ENCODE peak calls at places on chromosomes 7 and 10, in five cellular contexts. One of them, this sample, is unnamed.

GRCh38 chr7:88758355-88759215 is 915 bp upstream of the ZNF804B start:
- DNase-seq in stimulated activated naive B cell treated with anti-CD40 and anti-IgM and Interleukin-4, amounts not matched to agents 10 μg/mL and 1 μg/mL and 100 μg/mL, for 72 hours: no peak
- DNase-seq in stimulated activated CD4-positive, alpha-beta T cell treated with anti-CD3 and anti-CD28 coated beads, Interleukin-4, amount 100 ng/mL, for 4 hours: no peak
- DNase-seq in spleen: no peak
- DNase-seq in activated gamma-delta T cell treated with anti-CD3 and anti-CD28 coated beads, Interleukin-2, amount 50 U/mL, for 16 hours: no peak
- DNase-seq in this sample: no peak

GRCh38 chr7:129434846-129435318 is 650 bp downstream of the STRIP2 start:
- DNase-seq in activated gamma-delta T cell treated with anti-CD3 and anti-CD28 coated beads, Interleukin-2, amount 50 U/mL, for 16 hours: no peak
- DNase-seq in stimulated activated CD4-positive, alpha-beta T cell treated with anti-CD3 and anti-CD28 coated beads, Interleukin-4, amount 100 ng/mL, for 4 hours: no peak
- DNase-seq in stimulated activated naive B cell treated with anti-CD40 and anti-IgM and Interleukin-4, amounts not matched to agents 10 μg/mL and 1 μg/mL and 100 μg/mL, for 72 hours: no peak
- DNase-seq in spleen: peak
- DNase-seq in this sample: no peak

GRCh38 chr7:41977165-41977651 is 259.8 kb downstream of the GLI3 start:
- DNase-seq in spleen: no peak
- DNase-seq in stimulated activated CD4-positive, alpha-beta T cell treated with anti-CD3 and anti-CD28 coated beads, Interleukin-4, amount 100 ng/mL, for 4 hours: no peak
- DNase-seq in stimulated activated naive B cell treated with anti-CD40 and anti-IgM and Interleukin-4, amounts not matched to agents 10 μg/mL and 1 μg/mL and 100 μg/mL, for 72 hours: no peak
- DNase-seq in activated gamma-delta T cell treated with anti-CD3 and anti-CD28 coated beads, Interleukin-2, amount 50 U/mL, for 16 hours: no peak
- DNase-seq in this sample: no peak

GRCh38 chr10:71245420-71246325 is 33.3 kb downstream of the UNC5B start:
- DNase-seq in stimulated activated CD4-positive, alpha-beta T cell treated with anti-CD3 and anti-CD28 coated beads, Interleukin-4, amount 100 ng/mL, for 4 hours: no peak
- DNase-seq in activated gamma-delta T cell treated with anti-CD3 and anti-CD28 coated beads, Interleukin-2, amount 50 U/mL, for 16 hours: no peak
- DNase-seq in spleen: no peak
- DNase-seq in stimulated activated naive B cell treated with anti-CD40 and anti-IgM and Interleukin-4, amounts not matched to agents 10 μg/mL and 1 μg/mL and 100 μg/mL, for 72 hours: no peak
- DNase-seq in this sample: no peak

GRCh38 chr10:47425813-47426419 is 41.8 kb upstream of the ZNF488 start:
- DNase-seq in stimulated activated CD4-positive, alpha-beta T cell treated with anti-CD3 and anti-CD28 coated beads, Interleukin-4, amount 100 ng/mL, for 4 hours: no peak
- DNase-seq in activated gamma-delta T cell treated with anti-CD3 and anti-CD28 coated beads, Interleukin-2, amount 50 U/mL, for 16 hours: no peak
- DNase-seq in stimulated activated naive B cell treated with anti-CD40 and anti-IgM and Interleukin-4, amounts not matched to agents 10 μg/mL and 1 μg/mL and 100 μg/mL, for 72 hours: no peak
- DNase-seq in spleen: peak
- DNase-seq in this sample: no peak

GRCh38 chr7:9036080-9036479 is 602.7 kb downstream of the NXPH1 start:
- DNase-seq in stimulated activated naive B cell treated with anti-CD40 and anti-IgM and Interleukin-4, amounts not matched to agents 10 μg/mL and 1 μg/mL and 100 μg/mL, for 72 hours: no peak
- DNase-seq in stimulated activated CD4-positive, alpha-beta T cell treated with anti-CD3 and anti-CD28 coated beads, Interleukin-4, amount 100 ng/mL, for 4 hours: no peak
- DNase-seq in spleen: no peak
- DNase-seq in activated gamma-delta T cell treated with anti-CD3 and anti-CD28 coated beads, Interleukin-2, amount 50 U/mL, for 16 hours: no peak
- DNase-seq in this sample: no peak

GRCh38 chr10:86261470-86261869 is 105.1 kb downstream of the GRID1 start:
- DNase-seq in stimulated activated CD4-positive, alpha-beta T cell treated with anti-CD3 and anti-CD28 coated beads, Interleukin-4, amount 100 ng/mL, for 4 hours: no peak
- DNase-seq in stimulated activated naive B cell treated with anti-CD40 and anti-IgM and Interleukin-4, amounts not matched to agents 10 μg/mL and 1 μg/mL and 100 μg/mL, for 72 hours: no peak
- DNase-seq in spleen: peak
- DNase-seq in activated gamma-delta T cell treated with anti-CD3 and anti-CD28 coated beads, Interleukin-2, amount 50 U/mL, for 16 hours: no peak
- DNase-seq in this sample: no peak

GRCh38 chr7:159099711-159100231 is 44.9 kb downstream of the VIPR2 start:
- DNase-seq in activated gamma-delta T cell treated with anti-CD3 and anti-CD28 coated beads, Interleukin-2, amount 50 U/mL, for 16 hours: no peak
- DNase-seq in stimulated activated CD4-positive, alpha-beta T cell treated with anti-CD3 and anti-CD28 coated beads, Interleukin-4, amount 100 ng/mL, for 4 hours: no peak
- DNase-seq in stimulated activated naive B cell treated with anti-CD40 and anti-IgM and Interleukin-4, amounts not matched to agents 10 μg/mL and 1 μg/mL and 100 μg/mL, for 72 hours: no peak
- DNase-seq in spleen: peak
- DNase-seq in this sample: no peak

GRCh38 chr10:3976718-3977117 is 191.7 kb upstream of the KLF6 start:
- DNase-seq in stimulated activated naive B cell treated with anti-CD40 and anti-IgM and Interleukin-4, amounts not matched to agents 10 μg/mL and 1 μg/mL and 100 μg/mL, for 72 hours: no peak
- DNase-seq in activated gamma-delta T cell treated with anti-CD3 and anti-CD28 coated beads, Interleukin-2, amount 50 U/mL, for 16 hours: no peak
- DNase-seq in stimulated activated CD4-positive, alpha-beta T cell treated with anti-CD3 and anti-CD28 coated beads, Interleukin-4, amount 100 ng/mL, for 4 hours: no peak
- DNase-seq in spleen: no peak
- DNase-seq in this sample: no peak

GRCh38 chr10:30803901-30804322 is 174.4 kb upstream of the LYZL2 start:
- DNase-seq in activated gamma-delta T cell treated with anti-CD3 and anti-CD28 coated beads, Interleukin-2, amount 50 U/mL, for 16 hours: no peak
- DNase-seq in stimulated activated naive B cell treated with anti-CD40 and anti-IgM and Interleukin-4, amounts not matched to agents 10 μg/mL and 1 μg/mL and 100 μg/mL, for 72 hours: no peak
- DNase-seq in spleen: peak
- DNase-seq in stimulated activated CD4-positive, alpha-beta T cell treated with anti-CD3 and anti-CD28 coated beads, Interleukin-4, amount 100 ng/mL, for 4 hours: no peak
- DNase-seq in this sample: no peak

GRCh38 chr10:18594574-18595156 is 56.7 kb downstream of the NSUN6 start:
- DNase-seq in activated gamma-delta T cell treated with anti-CD3 and anti-CD28 coated beads, Interleukin-2, amount 50 U/mL, for 16 hours: no peak
- DNase-seq in stimulated activated naive B cell treated with anti-CD40 and anti-IgM and Interleukin-4, amounts not matched to agents 10 μg/mL and 1 μg/mL and 100 μg/mL, for 72 hours: no peak
- DNase-seq in spleen: no peak
- DNase-seq in stimulated activated CD4-positive, alpha-beta T cell treated with anti-CD3 and anti-CD28 coated beads, Interleukin-4, amount 100 ng/mL, for 4 hours: no peak
- DNase-seq in this sample: no peak

GRCh38 chr10:123536176-123536845 is 129.8 kb upstream of the GPR26 start:
- DNase-seq in stimulated activated naive B cell treated with anti-CD40 and anti-IgM and Interleukin-4, amounts not matched to agents 10 μg/mL and 1 μg/mL and 100 μg/mL, for 72 hours: no peak
- DNase-seq in activated gamma-delta T cell treated with anti-CD3 and anti-CD28 coated beads, Interleukin-2, amount 50 U/mL, for 16 hours: no peak
- DNase-seq in spleen: no peak
- DNase-seq in stimulated activated CD4-positive, alpha-beta T cell treated with anti-CD3 and anti-CD28 coated beads, Interleukin-4, amount 100 ng/mL, for 4 hours: no peak
- DNase-seq in this sample: no peak

GRCh38 chr7:4650471-4651047 is 31.5 kb upstream of the FOXK1 start:
- DNase-seq in stimulated activated CD4-positive, alpha-beta T cell treated with anti-CD3 and anti-CD28 coated beads, Interleukin-4, amount 100 ng/mL, for 4 hours: no peak
- DNase-seq in stimulated activated naive B cell treated with anti-CD40 and anti-IgM and Interleukin-4, amounts not matched to agents 10 μg/mL and 1 μg/mL and 100 μg/mL, for 72 hours: no peak
- DNase-seq in spleen: no peak
- DNase-seq in activated gamma-delta T cell treated with anti-CD3 and anti-CD28 coated beads, Interleukin-2, amount 50 U/mL, for 16 hours: no peak
- DNase-seq in this sample: no peak

GRCh38 chr7:1275685-1276424 is 43.2 kb downstream of the UNCX start:
- DNase-seq in stimulated activated naive B cell treated with anti-CD40 and anti-IgM and Interleukin-4, amounts not matched to agents 10 μg/mL and 1 μg/mL and 100 μg/mL, for 72 hours: no peak
- DNase-seq in stimulated activated CD4-positive, alpha-beta T cell treated with anti-CD3 and anti-CD28 coated beads, Interleukin-4, amount 100 ng/mL, for 4 hours: no peak
- DNase-seq in activated gamma-delta T cell treated with anti-CD3 and anti-CD28 coated beads, Interleukin-2, amount 50 U/mL, for 16 hours: no peak
- DNase-seq in spleen: no peak
- DNase-seq in this sample: no peak

GRCh38 chr10:121889212-121889611 is 38.6 kb downstream of the ATE1 start:
- DNase-seq in spleen: no peak
- DNase-seq in activated gamma-delta T cell treated with anti-CD3 and anti-CD28 coated beads, Interleukin-2, amount 50 U/mL, for 16 hours: no peak
- DNase-seq in stimulated activated naive B cell treated with anti-CD40 and anti-IgM and Interleukin-4, amounts not matched to agents 10 μg/mL and 1 μg/mL and 100 μg/mL, for 72 hours: no peak
- DNase-seq in stimulated activated CD4-positive, alpha-beta T cell treated with anti-CD3 and anti-CD28 coated beads, Interleukin-4, amount 100 ng/mL, for 4 hours: no peak
- DNase-seq in this sample: no peak

GRCh38 chr10:105352281-105352680 is 711.2 kb downstream of the SORCS3 start:
- DNase-seq in spleen: no peak
- DNase-seq in activated gamma-delta T cell treated with anti-CD3 and anti-CD28 coated beads, Interleukin-2, amount 50 U/mL, for 16 hours: no peak
- DNase-seq in stimulated activated CD4-positive, alpha-beta T cell treated with anti-CD3 and anti-CD28 coated beads, Interleukin-4, amount 100 ng/mL, for 4 hours: no peak
- DNase-seq in stimulated activated naive B cell treated with anti-CD40 and anti-IgM and Interleukin-4, amounts not matched to agents 10 μg/mL and 1 μg/mL and 100 μg/mL, for 72 hours: no peak
- DNase-seq in this sample: no peak

GRCh38 chr10:97631098-97631497 is 2.2 kb downstream of the MORN4 start:
- DNase-seq in spleen: no peak
- DNase-seq in stimulated activated naive B cell treated with anti-CD40 and anti-IgM and Interleukin-4, amounts not matched to agents 10 μg/mL and 1 μg/mL and 100 μg/mL, for 72 hours: no peak
- DNase-seq in stimulated activated CD4-positive, alpha-beta T cell treated with anti-CD3 and anti-CD28 coated beads, Interleukin-4, amount 100 ng/mL, for 4 hours: no peak
- DNase-seq in activated gamma-delta T cell treated with anti-CD3 and anti-CD28 coated beads, Interleukin-2, amount 50 U/mL, for 16 hours: no peak
- DNase-seq in this sample: no peak

GRCh38 chr10:23871211-23871610 is 337.7 kb upstream of the KIAA1217 start:
- DNase-seq in activated gamma-delta T cell treated with anti-CD3 and anti-CD28 coated beads, Interleukin-2, amount 50 U/mL, for 16 hours: no peak
- DNase-seq in spleen: no peak
- DNase-seq in stimulated activated CD4-positive, alpha-beta T cell treated with anti-CD3 and anti-CD28 coated beads, Interleukin-4, amount 100 ng/mL, for 4 hours: no peak
- DNase-seq in stimulated activated naive B cell treated with anti-CD40 and anti-IgM and Interleukin-4, amounts not matched to agents 10 μg/mL and 1 μg/mL and 100 μg/mL, for 72 hours: no peak
- DNase-seq in this sample: no peak

GRCh38 chr7:94654764-94655561 is 970 bp downstream of the SGCE start:
- DNase-seq in stimulated activated CD4-positive, alpha-beta T cell treated with anti-CD3 and anti-CD28 coated beads, Interleukin-4, amount 100 ng/mL, for 4 hours: no peak
- DNase-seq in stimulated activated naive B cell treated with anti-CD40 and anti-IgM and Interleukin-4, amounts not matched to agents 10 μg/mL and 1 μg/mL and 100 μg/mL, for 72 hours: no peak
- DNase-seq in activated gamma-delta T cell treated with anti-CD3 and anti-CD28 coated beads, Interleukin-2, amount 50 U/mL, for 16 hours: no peak
- DNase-seq in spleen: no peak
- DNase-seq in this sample: peak

GRCh38 chr7:116570306-116570705 is 45.5 kb downstream of the CAV1 start:
- DNase-seq in activated gamma-delta T cell treated with anti-CD3 and anti-CD28 coated beads, Interleukin-2, amount 50 U/mL, for 16 hours: no peak
- DNase-seq in stimulated activated naive B cell treated with anti-CD40 and anti-IgM and Interleukin-4, amounts not matched to agents 10 μg/mL and 1 μg/mL and 100 μg/mL, for 72 hours: no peak
- DNase-seq in stimulated activated CD4-positive, alpha-beta T cell treated with anti-CD3 and anti-CD28 coated beads, Interleukin-4, amount 100 ng/mL, for 4 hours: no peak
- DNase-seq in spleen: no peak
- DNase-seq in this sample: no peak

GRCh38 chr7:3301831-3302618 is 973 bp downstream of the SDK1 start:
- DNase-seq in stimulated activated CD4-positive, alpha-beta T cell treated with anti-CD3 and anti-CD28 coated beads, Interleukin-4, amount 100 ng/mL, for 4 hours: no peak
- DNase-seq in stimulated activated naive B cell treated with anti-CD40 and anti-IgM and Interleukin-4, amounts not matched to agents 10 μg/mL and 1 μg/mL and 100 μg/mL, for 72 hours: no peak
- DNase-seq in activated gamma-delta T cell treated with anti-CD3 and anti-CD28 coated beads, Interleukin-2, amount 50 U/mL, for 16 hours: no peak
- DNase-seq in spleen: peak
- DNase-seq in this sample: peak